ENCODE peak calls at places on chromosomes 5 and 9, in four cellular contexts. One of them, this sample, is unnamed.

GRCh38 chr9:113538131-113538530 is 74.6 kb downstream of the RGS3 start:
- DNase-seq in A549: no peak
- DNase-seq in K562: no peak
- DNase-seq in H1: no peak
- DNase-seq in this sample: no peak

GRCh38 chr5:33936381-33937016 is at the start of gene RXFP3:
- DNase-seq in A549: no peak
- DNase-seq in K562: no peak
- DNase-seq in H1: no peak
- DNase-seq in this sample: no peak

GRCh38 chr9:120650352-120650751 is 63.9 kb downstream of the MEGF9 start:
- DNase-seq in A549: peak; percentile 31
- DNase-seq in K562: no peak
- DNase-seq in H1: no peak
- DNase-seq in this sample: peak; percentile 48

GRCh38 chr9:4082948-4083347 is 216.9 kb downstream of the GLIS3 start:
- DNase-seq in A549: no peak
- DNase-seq in K562: no peak
- DNase-seq in H1: no peak
- DNase-seq in this sample: no peak

GRCh38 chr9:125176632-125177031 is 13.0 kb downstream of the PPP6C start:
- DNase-seq in A549: no peak
- DNase-seq in K562: peak; percentile 29
- DNase-seq in H1: no peak
- DNase-seq in this sample: no peak

GRCh38 chr9:92943062-92943616 is 4.2 kb upstream of the FGD3 start:
- DNase-seq in A549: no peak
- DNase-seq in K562: no peak
- DNase-seq in H1: no peak
- DNase-seq in this sample: no peak

GRCh38 chr5:16957305-16958165 is 21.4 kb upstream of the MYO10 start:
- DNase-seq in A549: no peak
- DNase-seq in K562: no peak
- DNase-seq in H1: no peak
- DNase-seq in this sample: no peak

GRCh38 chr5:5025774-5026406 is 114.2 kb upstream of the ADAMTS16 start:
- DNase-seq in A549: peak; percentile 38
- DNase-seq in K562: no peak
- DNase-seq in H1: no peak
- DNase-seq in this sample: peak; percentile 38

GRCh38 chr5:144598451-144599068 is 427.9 kb downstream of the KCTD16 start:
- DNase-seq in A549: no peak
- DNase-seq in K562: no peak
- DNase-seq in H1: no peak
- DNase-seq in this sample: no peak

GRCh38 chr5:56858777-56859442 is 43.6 kb downstream of the MAP3K1 start:
- DNase-seq in A549: no peak
- DNase-seq in K562: no peak
- DNase-seq in H1: no peak
- DNase-seq in this sample: no peak

GRCh38 chr5:152072076-152072475 is 147.4 kb upstream of the GLRA1 start:
- DNase-seq in A549: no peak
- DNase-seq in K562: no peak
- DNase-seq in H1: no peak
- DNase-seq in this sample: no peak

GRCh38 chr9:12838546-12838945 is 63.7 kb downstream of the LURAP1L start:
- DNase-seq in A549: no peak
- DNase-seq in K562: no peak
- DNase-seq in H1: no peak
- DNase-seq in this sample: no peak

GRCh38 chr5:171596391-171596878 is 177.0 kb downstream of the FGF18 start:
- DNase-seq in A549: no peak
- DNase-seq in K562: no peak
- DNase-seq in H1: peak; percentile 43
- DNase-seq in this sample: no peak

GRCh38 chr9:105293408-105293807 is 49.0 kb downstream of the SLC44A1 start:
- DNase-seq in A549: no peak
- DNase-seq in K562: no peak
- DNase-seq in H1: no peak
- DNase-seq in this sample: no peak

GRCh38 chr5:137826067-137826466 is 41.6 kb upstream of the MYOT start:
- DNase-seq in A549: no peak
- DNase-seq in K562: no peak
- DNase-seq in H1: no peak
- DNase-seq in this sample: no peak
- TF ChIP-seq RNF2 in A549: no peak
- TF ChIP-seq RNF2 in K562: no peak
- TF ChIP-seq RNF2 in H1: no peak
- TF ChIP-seq RNF2 in this sample: no peak

GRCh38 chr9:116234091-116234490 is 80.5 kb downstream of the PAPPA start:
- DNase-seq in A549: peak; percentile 83
- DNase-seq in K562: no peak
- DNase-seq in H1: peak; percentile 10
- DNase-seq in this sample: no peak
- TF ChIP-seq RNF2 in A549: no peak
- TF ChIP-seq RNF2 in K562: no peak
- TF ChIP-seq RNF2 in H1: no peak
- TF ChIP-seq RNF2 in this sample: no peak

GRCh38 chr9:96565684-96566360 is 53.8 kb downstream of the CDC14B start:
- DNase-seq in A549: no peak
- DNase-seq in K562: no peak
- DNase-seq in H1: no peak
- DNase-seq in this sample: no peak
- TF ChIP-seq RNF2 in A549: no peak
- TF ChIP-seq RNF2 in K562: no peak
- TF ChIP-seq RNF2 in H1: no peak
- TF ChIP-seq RNF2 in this sample: no peak

GRCh38 chr9:122810306-122810946 is 10.5 kb downstream of the OR1K1 start:
- DNase-seq in A549: peak; percentile 78
- DNase-seq in K562: peak; percentile 78
- DNase-seq in H1: peak; percentile 29
- DNase-seq in this sample: peak; percentile 75
- TF ChIP-seq RNF2 in A549: no peak
- TF ChIP-seq RNF2 in K562: no peak
- TF ChIP-seq RNF2 in H1: no peak
- TF ChIP-seq RNF2 in this sample: no peak

GRCh38 chr9:79360387-79361347 is 211.1 kb upstream of the TLE4 start:
- DNase-seq in A549: peak; percentile 6
- DNase-seq in K562: no peak
- DNase-seq in H1: peak; percentile 46
- DNase-seq in this sample: no peak
- TF ChIP-seq RNF2 in A549: no peak
- TF ChIP-seq RNF2 in K562: no peak
- TF ChIP-seq RNF2 in H1: no peak
- TF ChIP-seq RNF2 in this sample: no peak

DNA sequence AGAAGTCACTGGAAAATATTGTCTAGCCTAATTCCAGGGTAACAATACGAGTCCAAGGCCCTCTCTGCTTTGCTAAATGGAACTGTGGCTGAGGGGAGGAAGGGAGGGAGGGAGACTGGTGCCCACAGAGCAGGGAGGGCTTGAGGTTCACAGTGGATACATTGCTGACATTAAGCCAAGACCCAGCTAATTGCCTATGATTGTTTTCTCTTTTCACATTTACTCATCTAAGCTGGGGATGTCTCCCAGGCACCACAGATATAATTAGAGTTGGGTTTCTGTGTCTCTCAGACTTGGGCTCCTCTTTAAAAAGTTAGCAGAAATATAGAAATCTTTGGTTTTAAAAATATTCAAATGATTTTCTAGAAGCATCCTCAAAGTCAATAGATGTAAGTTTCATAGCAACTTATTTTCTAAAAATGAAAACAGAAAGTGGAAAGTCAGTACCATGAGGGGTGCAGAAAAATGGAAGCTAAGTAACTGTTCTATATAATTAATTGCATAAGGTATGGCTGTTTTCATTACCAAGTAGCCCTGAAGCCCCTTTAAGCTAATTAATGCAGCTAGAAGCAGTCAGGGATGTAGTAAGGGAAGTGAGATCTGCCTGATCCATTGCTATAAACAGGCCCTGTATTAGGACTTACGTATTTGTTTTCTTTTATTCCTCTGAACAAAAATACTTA is 259.8 kb downstream of the NDUFS4 start:
- DNase-seq in A549: no peak
- DNase-seq in K562: no peak
- DNase-seq in H1: no peak
- DNase-seq in this sample: no peak
- TF ChIP-seq RNF2 in A549: no peak
- TF ChIP-seq RNF2 in K562: no peak
- TF ChIP-seq RNF2 in H1: no peak
- TF ChIP-seq RNF2 in this sample: no peak

GRCh38 chr5:96752341-96753016 is 55.3 kb downstream of the ERAP1 start:
- DNase-seq in A549: peak; percentile 63
- DNase-seq in K562: peak; percentile 48
- DNase-seq in H1: no peak
- DNase-seq in this sample: peak; percentile 65
- TF ChIP-seq RNF2 in A549: no peak
- TF ChIP-seq RNF2 in K562: no peak
- TF ChIP-seq RNF2 in H1: no peak
- TF ChIP-seq RNF2 in this sample: no peak

DNA sequence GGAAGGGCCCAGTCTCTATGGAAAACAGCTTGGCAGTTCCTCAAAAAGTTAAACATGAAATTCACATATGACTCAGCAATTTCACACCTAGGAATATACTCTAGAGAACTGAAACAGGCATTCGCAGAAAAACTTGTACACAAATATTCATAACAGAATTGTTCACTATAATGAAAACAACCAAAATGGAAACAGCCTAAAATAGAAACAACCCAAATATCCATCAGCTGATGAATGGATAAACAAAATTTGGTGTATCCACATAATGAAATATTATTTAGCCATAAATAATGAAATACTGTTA is 4.8 kb upstream of the GPR150 start:
- DNase-seq in A549: no peak
- DNase-seq in K562: no peak
- DNase-seq in H1: no peak
- DNase-seq in this sample: no peak
- TF ChIP-seq RNF2 in A549: no peak
- TF ChIP-seq RNF2 in K562: no peak
- TF ChIP-seq RNF2 in H1: no peak
- TF ChIP-seq RNF2 in this sample: no peak

This sample was measured in HepG2.